ENCODE peak calls at places on chromosomes 3 and 15, in six cellular contexts. Y is kidney, F is left ventricle myocardium inferior, O is Peyer's patch, J is mesenchymal stem cell, U is tibial nerve. N is an unnamed sample.
A peak's percentile ranks its signal among the peaks of the same experiment; 100 is the strongest.

GRCh38 chr15:97502038-97502437 is 458.5 kb upstream of the ARRDC4 start:
- DNase-seq in F (no peak), Y (no peak), O (no peak), U (no peak), J (peak; percentile 50), N (no peak)

GRCh38 chr15:64911317-64912186 is at the start of gene ANKDD1A:
- DNase-seq in U (no peak), F (peak; percentile 74), O (peak; percentile 67), Y (peak; percentile 87), J (peak; percentile 58), N (peak; percentile 58)

GRCh38 chr15:74967670-74968069 is 11.1 kb upstream of the RPP25 start:
- DNase-seq in U (no peak), Y (peak; percentile 0), O (no peak), F (no peak), J (no peak), N (no peak)

GRCh38 chr3:196563721-196564225 is 4.6 kb downstream of the WDR53 start:
- DNase-seq in U (no peak), Y (no peak), F (no peak), O (no peak), J (peak; percentile 23), N (no peak)

GRCh38 chr3:184767377-184767776 is 44.6 kb upstream of the VPS8 start:
- DNase-seq in O (no peak), J (no peak), Y (peak; percentile 49), F (no peak), U (no peak), N (no peak)

GRCh38 chr3:160801386-160802118 is 45.5 kb downstream of the PPM1L start:
- DNase-seq in F (peak; percentile 24), J (peak; percentile 75), Y (no peak), O (no peak), U (peak; percentile 60), N (no peak)

GRCh38 chr3:172846103-172846561 is 95.6 kb downstream of the ECT2 start:
- DNase-seq in U (no peak), J (no peak), O (no peak), F (no peak), Y (no peak), N (no peak)

GRCh38 chr3:39113291-39113690 is 5.8 kb downstream of the TTC21A start:
- DNase-seq in O (no peak), J (no peak), Y (no peak), F (no peak), U (no peak), N (peak; percentile 30)

GRCh38 chr3:140176526-140176925 is 241.5 kb downstream of the CLSTN2 start:
- DNase-seq in J (no peak), O (no peak), Y (no peak), U (no peak), F (no peak), N (no peak)

GRCh38 chr15:79086814-79087213 is 3.8 kb downstream of the RASGRF1 start:
- DNase-seq in J (no peak), O (no peak), U (no peak), Y (no peak), F (no peak), N (no peak)

GRCh38 chr3:73177827-73178226 is 116.4 kb downstream of the EBLN2 start:
- DNase-seq in J (no peak), F (no peak), U (no peak), O (no peak), Y (no peak), N (no peak)

GRCh38 chr3:73179601-73180000 is 118.1 kb downstream of the EBLN2 start:
- DNase-seq in F (no peak), J (no peak), Y (no peak), O (no peak), U (no peak), N (no peak)

DNA sequence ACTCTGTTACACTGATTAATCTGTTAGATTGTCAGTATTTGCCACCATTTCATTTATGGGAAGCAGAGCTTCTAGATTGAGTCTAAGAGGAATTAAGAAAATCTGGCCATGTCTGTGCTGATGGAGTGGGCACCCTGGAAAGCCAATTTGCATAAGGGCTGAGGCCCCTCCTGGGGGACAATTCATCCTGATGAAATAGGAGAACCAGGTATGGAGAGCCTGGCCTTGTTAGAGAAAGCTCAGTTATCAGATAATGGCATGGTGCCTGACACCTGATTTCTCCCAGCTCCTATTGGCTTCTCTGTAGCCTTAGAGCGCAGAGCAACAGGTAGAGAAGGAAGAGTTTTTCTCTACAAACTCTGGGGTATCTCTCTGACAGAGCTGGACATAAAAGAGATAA is 114.2 kb downstream of the EBLN2 start:
- DNase-seq in O (no peak), J (no peak), U (no peak), Y (no peak), F (no peak), N (no peak)
- H3K9me3 ChIP-seq in O (no peaks in the 10 kb centered on the region), J (no peaks in the 10 kb centered on the region), U (no peaks in the 10 kb centered on the region), Y (no peaks in the 10 kb centered on the region), F (no peaks in the 10 kb centered on the region), N (no peaks in the 10 kb centered on the region)

DNA sequence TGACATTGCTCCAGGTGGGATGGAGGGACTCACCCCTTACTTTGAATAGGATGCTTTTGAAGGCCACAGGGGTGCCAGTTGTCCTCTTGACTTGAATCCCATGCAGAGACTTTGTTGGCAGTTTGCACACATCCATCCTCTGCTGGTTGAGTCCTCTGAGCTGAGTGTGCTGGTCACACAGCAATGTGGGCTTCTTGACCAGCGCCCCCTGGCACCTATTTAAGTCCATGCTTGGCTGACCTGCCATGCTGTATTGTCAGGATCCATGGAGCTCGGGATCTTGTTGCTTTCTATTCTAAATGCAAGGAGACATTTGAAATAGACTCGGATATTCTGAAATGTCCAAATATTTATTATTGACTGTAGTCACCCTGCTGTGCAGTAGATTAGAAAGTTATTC is 19.8 kb downstream of the RAB7A start:
- DNase-seq in F (no peak), J (no peak), Y (no peak), O (no peak), U (no peak), N (no peak)
- H3K9me3 ChIP-seq in F (peaks cover 18% of the 10 kb centered on the region), J (no peaks in the 10 kb centered on the region), Y (no peaks in the 10 kb centered on the region), O (no peaks in the 10 kb centered on the region), U (no peaks in the 10 kb centered on the region), N (no peaks in the 10 kb centered on the region)

GRCh38 chr15:25072857-25073476 is 118.2 kb downstream of the SNRPN start:
- DNase-seq in J (no peak), U (no peak), Y (no peak), F (no peak), O (no peak), N (no peak)
- H3K9me3 ChIP-seq in J (peaks cover 100% of the 10 kb centered on the region), U (peaks cover 58% of the 10 kb centered on the region), Y (peaks cover 90% of the 10 kb centered on the region), F (peaks cover 100% of the 10 kb centered on the region), O (no peaks in the 10 kb centered on the region), N (no peaks in the 10 kb centered on the region)

DNA sequence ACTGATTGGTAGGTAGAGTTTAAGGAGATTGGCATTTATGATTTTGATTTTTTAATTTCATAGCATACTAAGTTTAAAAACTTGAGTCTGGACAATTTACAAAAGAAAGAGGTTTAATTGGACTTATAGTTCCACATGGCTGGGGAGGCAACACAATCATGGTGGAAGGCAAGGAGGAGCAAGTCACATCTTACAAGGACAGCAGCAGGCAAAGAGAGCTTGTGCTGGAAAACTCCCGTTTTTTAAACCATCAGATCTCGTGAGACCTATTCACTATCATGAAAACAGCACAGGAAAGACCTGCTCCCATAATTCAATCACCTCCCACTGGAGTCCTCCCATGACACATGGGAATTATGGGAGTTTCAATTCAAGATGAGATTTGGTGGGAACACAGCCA is 630.9 kb upstream of the NR2F2 start:
- DNase-seq in U (no peak), O (no peak), F (no peak), J (no peak), Y (no peak), N (no peak)
- H3K9me3 ChIP-seq in U (no peaks in the 10 kb centered on the region), O (no peaks in the 10 kb centered on the region), F (peaks cover 64% of the 10 kb centered on the region), J (peaks cover 77% of the 10 kb centered on the region), Y (peaks cover 4% of the 10 kb centered on the region), N (no peaks in the 10 kb centered on the region)

GRCh38 chr15:87619161-87619960 is 637.2 kb downstream of the NTRK3 start:
- DNase-seq in O (no peak), Y (no peak), U (no peak), F (no peak), J (peak; percentile 81), N (no peak)
- H3K9me3 ChIP-seq in O (no peaks in the 10 kb centered on the region), Y (no peaks in the 10 kb centered on the region), U (no peaks in the 10 kb centered on the region), F (peaks cover 5% of the 10 kb centered on the region), J (no peaks in the 10 kb centered on the region), N (no peaks in the 10 kb centered on the region)

GRCh38 chr15:25238126-25238525 is 200.7 kb downstream of the UBE3A start:
- DNase-seq in Y (peak; percentile 48), F (peak; percentile 9), U (no peak), O (no peak), J (no peak), N (peak; percentile 9)

GRCh38 chr15:25240461-25241021 is 198.3 kb downstream of the UBE3A start:
- DNase-seq in O (peak; percentile 22), Y (peak; percentile 51), J (no peak), F (peak; percentile 4), U (no peak), N (peak; percentile 14)

GRCh38 chr15:25239471-25240345 is 199.1 kb downstream of the UBE3A start:
- DNase-seq in U (no peak), Y (peak; percentile 60), F (no peak), O (no peak), J (no peak), N (peak; percentile 6)

GRCh38 chr15:25237291-25237978 is 201.4 kb downstream of the UBE3A start:
- DNase-seq in U (no peak), F (no peak), J (no peak), O (no peak), Y (peak; percentile 53), N (peak; percentile 7)

DNA sequence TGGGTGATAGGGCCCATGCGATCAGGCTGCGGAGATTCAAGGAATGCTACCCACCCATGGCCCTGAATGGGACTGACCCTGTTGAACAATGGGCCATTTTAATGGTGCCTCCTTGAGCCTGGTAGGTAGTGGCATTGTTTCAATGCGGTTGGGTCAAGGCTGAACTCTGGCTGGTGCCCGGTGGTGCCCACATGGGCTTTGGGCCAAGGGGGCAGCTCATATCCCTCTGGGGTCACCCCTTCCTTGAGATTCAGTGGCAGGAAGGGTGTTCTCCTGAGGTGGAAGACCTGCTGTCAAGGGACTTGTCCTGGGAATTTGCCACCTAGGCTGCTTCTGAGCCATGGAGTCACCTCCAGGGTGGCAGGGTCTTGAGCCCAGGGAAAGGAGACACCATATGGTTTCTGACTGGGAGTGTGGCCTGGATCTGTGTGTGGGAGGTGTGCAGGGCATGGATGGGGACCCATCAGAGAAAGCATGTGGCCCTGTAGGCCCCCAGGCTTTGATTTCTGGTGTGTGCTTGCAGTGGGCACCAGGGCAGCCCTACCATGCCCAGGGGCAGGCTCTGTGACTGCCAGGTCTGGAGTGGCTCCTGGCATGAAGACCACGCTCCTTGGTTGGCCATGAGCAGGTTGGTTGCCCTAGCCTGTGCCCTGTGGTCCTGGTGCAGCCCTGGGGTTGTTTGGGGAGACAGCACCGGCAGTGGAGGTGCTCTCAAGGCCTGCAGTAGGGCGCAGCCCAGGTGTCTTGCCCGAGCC is 199.9 kb downstream of the UBE3A start:
- DNase-seq in F (peak; percentile 5), O (no peak), J (no peak), Y (peak; percentile 63), U (no peak), N (no peak)
- H3K9me3 ChIP-seq in F (peaks cover 21% of the 10 kb centered on the region), O (no peaks in the 10 kb centered on the region), J (peaks cover 4% of the 10 kb centered on the region), Y (no peaks in the 10 kb centered on the region), U (no peaks in the 10 kb centered on the region), N (no peaks in the 10 kb centered on the region)

GRCh38 chr15:87496109-87496508 is 760.4 kb downstream of the NTRK3 start:
- DNase-seq in O (no peak), F (no peak), J (no peak), U (no peak), Y (no peak), N (no peak)
- H3K9me3 ChIP-seq in O (no peaks in the 10 kb centered on the region), F (no peaks in the 10 kb centered on the region), J (peaks cover 3% of the 10 kb centered on the region), U (no peaks in the 10 kb centered on the region), Y (no peaks in the 10 kb centered on the region), N (no peaks in the 10 kb centered on the region)